ENCODE peak calls at places on chromosomes 13 and 19, in ten cellular contexts. F is Caco-2, B is AG09319, L is fibroblast of the aortic adventitia, U is A549, S is Calu3, X is neural progenitor cell, D is sigmoid colon, M is brain microvascular endothelial cell, K is retinal pigment epithelial cell. J is an unnamed sample.

GRCh38 chr13:106354961-106355360 is 180.5 kb downstream of the EFNB2 start:
- DNase-seq in F (no peak), B (no peak), L (no peak), U (no peak), S (no peak), X (no peak), D (no peak), M (no peak), K (no peak), J (no peak)

GRCh38 chr13:70666883-70667282 is 558.6 kb upstream of the KLHL1 start:
- DNase-seq in F (no peak), B (no peak), L (no peak), U (no peak), S (no peak), X (no peak), D (no peak), M (no peak), K (no peak), J (no peak)

GRCh38 chr13:49657241-49657641 is 28.9 kb downstream of the ARL11 start:
- DNase-seq in F (no peak), B (no peak), L (no peak), U (no peak), S (no peak), X (peak), D (no peak), M (no peak), K (no peak), J (no peak)

GRCh38 chr13:100789481-100789880 is 114.9 kb upstream of the TMTC4 start:
- DNase-seq in F (no peak), B (no peak), L (peak), U (no peak), S (no peak), X (no peak), D (no peak), M (peak), K (no peak), J (peak)

GRCh38 chr13:39263033-39263432 is 224.8 kb downstream of the NHLRC3 start:
- DNase-seq in F (peak), B (no peak), L (peak), U (peak), S (peak), X (peak), D (no peak), M (peak), K (no peak), J (no peak)

GRCh38 chr13:44626176-44626575 is 50.0 kb upstream of the TSC22D1 start:
- DNase-seq in F (no peak), B (no peak), L (no peak), U (no peak), S (no peak), X (no peak), D (no peak), M (no peak), K (no peak), J (no peak)

GRCh38 chr13:93254775-93255174 is 28.2 kb downstream of the GPC6 start:
- DNase-seq in F (no peak), B (no peak), L (no peak), U (no peak), S (no peak), X (no peak), D (no peak), M (no peak), K (no peak), J (no peak)

GRCh38 chr13:113115363-113116205 is 7.0 kb upstream of the F10 start:
- DNase-seq in F (no peak), B (no peak), L (no peak), U (no peak), S (no peak), X (no peak), D (peak), M (no peak), K (no peak), J (no peak)

GRCh38 chr13:53028637-53029121 is at the start of gene OLFM4:
- DNase-seq in F (no peak), B (no peak), L (no peak), U (no peak), S (peak), X (no peak), D (no peak), M (no peak), K (no peak), J (no peak)

GRCh38 chr13:29621401-29621800 is 25.9 kb upstream of the SLC7A1 start:
- DNase-seq in F (no peak), B (no peak), L (no peak), U (no peak), S (no peak), X (no peak), D (no peak), M (peak), K (no peak), J (no peak)

GRCh38 chr19:49422407-49423277 is 599 bp downstream of the PTH2 start:
- DNase-seq in F (no peak), B (no peak), L (peak), U (peak), S (peak), X (peak), D (no peak), M (no peak), K (no peak), J (no peak)

GRCh38 chr19:3062165-3063105 is at the start of gene TLE5:
- DNase-seq in F (no peak), B (no peak), L (no peak), U (no peak), S (peak), X (peak), D (peak), M (no peak), K (no peak), J (no peak)

GRCh38 chr13:47932953-47933687 is 68.0 kb downstream of the SUCLA2 start:
- DNase-seq in F (no peak), B (no peak), L (no peak), U (no peak), S (no peak), X (peak), D (no peak), M (no peak), K (peak), J (no peak)

GRCh38 chr19:29662604-29663404 is 2.5 kb upstream of the PLEKHF1 start:
- DNase-seq in F (no peak), B (peak), L (peak), U (peak), S (no peak), X (no peak), D (peak), M (peak), K (no peak), J (peak)

GRCh38 chr13:33017410-33017929 is 1.2 kb downstream of the KL start:
- DNase-seq in F (peak), B (no peak), L (peak), U (peak), S (peak), X (peak), D (peak), M (no peak), K (peak), J (no peak)

GRCh38 chr19:50252111-50252886 is 48.9 kb downstream of the MYH14 start:
- DNase-seq in F (peak), B (no peak), L (no peak), U (peak), S (peak), X (peak), D (no peak), M (peak), K (no peak), J (no peak)

GRCh38 chr13:92175330-92175729 is 776.9 kb downstream of the GPC5 start:
- DNase-seq in F (peak), B (no peak), L (peak), U (peak), S (no peak), X (peak), D (no peak), M (peak), K (no peak), J (no peak)

DNA sequence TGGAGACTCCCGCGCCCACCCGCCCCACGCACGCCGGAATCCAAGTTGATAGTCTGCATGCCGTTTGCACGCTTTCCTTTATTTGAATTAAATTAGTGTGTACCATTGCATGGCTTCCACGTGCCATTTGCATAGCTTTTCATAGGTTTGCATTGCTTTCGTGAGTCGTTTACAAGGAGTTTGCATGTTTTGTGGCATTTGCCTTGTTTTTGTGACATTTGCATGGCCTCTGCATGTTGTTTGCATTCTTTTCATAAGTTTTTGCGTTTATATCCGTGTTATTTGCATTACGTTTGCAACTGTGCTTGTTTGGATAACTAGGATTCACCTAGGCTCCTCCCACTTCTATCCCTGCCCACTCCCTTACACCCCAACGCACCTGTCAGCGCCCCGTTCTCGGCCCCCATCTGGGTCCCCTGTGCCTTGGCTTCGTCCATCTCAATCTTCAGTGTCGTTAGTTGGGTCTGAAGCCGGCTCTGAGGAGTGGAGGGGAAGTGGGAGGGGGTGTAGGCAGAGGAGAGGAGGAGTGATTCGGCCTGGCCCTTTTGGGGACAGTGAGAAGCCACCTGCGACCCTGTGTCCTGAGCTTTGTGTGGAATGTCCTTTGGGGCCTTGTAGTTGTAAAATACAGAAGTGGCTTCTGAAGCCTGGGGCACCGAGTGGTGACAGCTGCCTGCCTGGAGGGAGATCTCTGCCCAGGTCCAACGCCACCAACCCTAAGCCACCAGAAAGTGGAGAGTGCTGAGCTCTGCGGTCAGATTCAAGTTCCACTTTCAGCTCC is 2.4 kb downstream of the CCDC194 start:
- DNase-seq in F (no peak), B (no peak), L (no peak), U (no peak), S (no peak), X (peak), D (no peak), M (no peak), K (no peak), J (no peak)
- TF ChIP-seq CTCF in F (no peak), B (no peak), L (no peak), U (no peak), S (no peak), X (no peak), D (no peak), M (no peak), K (no peak), J (no peak)

DNA sequence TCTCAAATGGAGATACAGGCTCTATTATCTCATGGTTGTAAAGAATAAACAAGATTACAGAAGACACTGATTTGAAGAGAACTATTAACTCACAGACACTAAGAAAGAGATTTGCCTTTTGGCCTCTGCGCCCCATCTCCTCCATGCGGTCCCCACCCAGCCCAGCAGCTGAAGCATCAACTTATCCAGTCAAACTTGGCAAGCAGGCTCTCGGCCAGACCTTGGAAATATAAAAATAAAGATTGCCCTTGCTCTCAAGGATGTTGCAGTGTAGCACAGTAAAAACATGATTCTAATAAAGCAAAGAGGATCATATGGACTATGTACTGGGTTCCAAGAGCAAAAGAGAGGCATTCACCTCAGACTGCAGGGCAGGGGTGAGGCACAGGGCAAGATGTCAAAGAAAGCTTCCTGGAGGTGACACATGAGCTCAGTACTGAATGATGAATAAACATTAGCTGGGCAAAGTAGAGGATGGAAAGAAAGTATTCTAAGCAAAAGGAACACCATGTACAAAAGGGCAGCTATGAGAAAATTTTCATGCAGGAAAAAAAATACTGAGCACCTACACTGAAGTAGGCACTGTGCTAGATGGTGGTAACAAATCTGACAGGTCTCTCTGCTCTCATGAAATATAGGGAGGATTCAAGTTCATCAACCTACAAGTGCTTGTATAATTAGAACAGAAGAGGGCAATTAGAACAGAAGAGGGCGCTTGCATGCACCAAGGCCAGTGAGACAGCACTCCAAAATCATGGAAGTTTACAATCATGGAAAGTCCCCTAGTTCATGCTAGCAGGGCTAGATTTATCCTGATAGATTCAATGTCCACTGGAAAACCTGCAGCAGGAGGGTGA is 85.0 kb downstream of the SACS start:
- DNase-seq in F (no peak), B (no peak), L (peak), U (peak), S (no peak), X (no peak), D (no peak), M (no peak), K (no peak), J (no peak)
- TF ChIP-seq CTCF in F (no peak), B (peak), L (no peak), U (no peak), S (no peak), X (peak), D (no peak), M (peak), K (no peak), J (peak)

GRCh38 chr19:19524053-19524452 is 4.7 kb upstream of the YJEFN3 start:
- DNase-seq in F (no peak), B (no peak), L (no peak), U (no peak), S (no peak), X (no peak), D (no peak), M (no peak), K (no peak), J (no peak)
- TF ChIP-seq CTCF in F (no peak), B (no peak), L (no peak), U (no peak), S (no peak), X (no peak), D (no peak), M (no peak), K (no peak), J (no peak)

GRCh38 chr13:41098761-41099160 is 33.8 kb downstream of the KBTBD6 start:
- DNase-seq in F (no peak), B (no peak), L (no peak), U (no peak), S (no peak), X (no peak), D (no peak), M (no peak), K (no peak), J (no peak)
- TF ChIP-seq CTCF in F (no peak), B (no peak), L (no peak), U (no peak), S (no peak), X (no peak), D (no peak), M (no peak), K (no peak), J (no peak)

DNA sequence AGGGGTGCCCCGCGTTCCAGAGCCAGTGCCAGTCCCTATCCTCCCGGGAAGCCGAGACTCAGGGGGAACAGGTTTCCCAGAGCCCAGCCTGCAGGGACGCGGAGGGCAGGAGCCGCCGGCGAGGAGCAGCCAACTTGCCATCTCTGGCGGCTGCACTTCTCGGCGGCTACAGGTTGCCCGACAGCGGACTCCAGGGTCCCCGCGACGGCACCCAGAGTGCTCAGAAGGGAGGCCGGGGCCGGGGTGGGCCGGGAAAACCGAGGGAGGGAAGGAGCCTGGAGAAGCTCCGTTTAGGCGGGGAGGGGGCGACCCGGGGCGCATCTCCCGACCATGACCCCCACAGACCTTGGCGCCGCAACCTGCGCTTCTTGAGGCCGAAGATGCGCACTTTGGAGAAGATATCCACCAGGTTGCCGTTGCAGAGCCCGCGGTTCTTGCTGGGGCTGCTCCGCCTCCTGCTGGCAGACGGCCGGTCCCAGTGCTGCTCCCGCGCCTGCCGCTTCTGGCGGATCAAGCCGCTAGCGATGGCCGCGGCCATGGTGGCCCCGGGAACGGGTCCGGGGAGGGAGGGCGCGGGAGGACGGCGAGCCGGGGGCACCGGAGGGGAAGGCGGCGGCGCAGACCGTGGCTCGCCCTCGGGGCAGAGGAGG is 463.8 kb downstream of the ITGBL1 start:
- DNase-seq in F (no peak), B (no peak), L (no peak), U (peak), S (no peak), X (peak), D (no peak), M (peak), K (no peak), J (no peak)
- TF ChIP-seq CTCF in F (no peak), B (peak), L (no peak), U (no peak), S (no peak), X (peak), D (no peak), M (peak), K (peak), J (peak)

GRCh38 chr13:110731072-110731471 is 17.6 kb downstream of the ING1 start:
- DNase-seq in F (no peak), B (no peak), L (no peak), U (no peak), S (no peak), X (no peak), D (no peak), M (no peak), K (no peak), J (no peak)
- TF ChIP-seq CTCF in F (no peak), B (no peak), L (no peak), U (no peak), S (no peak), X (no peak), D (no peak), M (no peak), K (no peak), J (no peak)

GRCh38 chr19:55554302-55554701 is 9.0 kb upstream of the SBK3 start:
- DNase-seq in F (no peak), B (no peak), L (no peak), U (no peak), S (no peak), X (no peak), D (no peak), M (no peak), K (no peak), J (no peak)
- TF ChIP-seq CTCF in F (no peak), B (no peak), L (no peak), U (no peak), S (no peak), X (no peak), D (no peak), M (no peak), K (no peak), J (no peak)

GRCh38 chr13:79043208-79043607 is 362.8 kb downstream of the RBM26 start:
- DNase-seq in F (no peak), B (no peak), L (no peak), U (no peak), S (no peak), X (no peak), D (no peak), M (no peak), K (no peak), J (no peak)
- TF ChIP-seq CTCF in F (peak), B (no peak), L (no peak), U (no peak), S (no peak), X (no peak), D (no peak), M (no peak), K (no peak), J (no peak)

J was measured in LNCaP clone FGC.